ENCODE peak calls at places on chromosomes 4 and X, in eight cellular contexts. S, B, J, Y, P, O, R and D are unnamed samples.
A peak's percentile ranks its signal among the peaks of the same experiment; 100 is the strongest.

GRCh38 chrX:128439159-128439558 is 387.0 kb upstream of the ACTRT1 start:
- DNase-seq in O (no peak), J (no peak), R (no peak), P (no peak), B (no peak), S (no peak), Y (no peak), D (no peak)

GRCh38 chr4:174401471-174402130 is 117.9 kb downstream of the CEP44 start:
- DNase-seq in O (no peak), S (no peak), B (no peak), Y (no peak), J (no peak), P (no peak), R (no peak), D (no peak)

GRCh38 chrX:79243691-79244090 is 99.2 kb downstream of the GPR174 start:
- DNase-seq in O (no peak), J (no peak), P (no peak), Y (no peak), R (no peak), B (no peak), S (no peak), D (no peak)

GRCh38 chr4:1459664-1460511 is 53.6 kb upstream of the NKX1-1 start:
- DNase-seq in Y (no peak), B (no peak), R (no peak), S (peak; percentile 34), P (no peak), O (no peak), J (no peak), D (no peak)

GRCh38 chr4:53592686-53593641 is 1.7 kb upstream of the LNX1 start:
- DNase-seq in B (no peak), R (no peak), S (no peak), P (peak; percentile 59), Y (no peak), J (no peak), O (peak; percentile 65), D (no peak)

GRCh38 chrX:9807355-9808182 is 21.3 kb downstream of the SHROOM2 start:
- DNase-seq in Y (no peak), P (peak; percentile 50), R (no peak), B (no peak), O (no peak), J (no peak), S (no peak), D (no peak)

GRCh38 chr4:16752150-16752549 is 146.3 kb downstream of the LDB2 start:
- DNase-seq in S (no peak), J (no peak), O (no peak), R (no peak), Y (no peak), P (no peak), B (no peak), D (no peak)

GRCh38 chr4:84501197-84501492 is 2.1 kb upstream of the NKX6-1 start:
- DNase-seq in O (no peak), R (no peak), P (no peak), S (no peak), Y (no peak), J (no peak), B (no peak), D (no peak)

GRCh38 chr4:133154725-133155124 is 5.6 kb downstream of the PCDH10 start:
- DNase-seq in B (peak; percentile 49), J (peak; percentile 64), O (no peak), S (no peak), P (no peak), Y (no peak), R (peak; percentile 11), D (no peak)

GRCh38 chr4:157832596-157832995 is 340.2 kb downstream of the GASK1B start:
- DNase-seq in R (no peak), P (no peak), Y (no peak), O (no peak), J (no peak), B (no peak), S (no peak), D (no peak)

GRCh38 chr4:3873446-3874415 is 107.5 kb downstream of the ADRA2C start:
- DNase-seq in J (no peak), O (no peak), Y (no peak), B (no peak), R (no peak), P (no peak), S (no peak), D (no peak)

GRCh38 chrX:98405376-98405775 is 1521.7 kb downstream of the RPA4 start:
- DNase-seq in O (no peak), B (no peak), P (peak; percentile 75), J (no peak), R (no peak), Y (no peak), S (no peak), D (no peak)

GRCh38 chrX:46913710-46914109 is 1.5 kb downstream of the JADE3 start:
- DNase-seq in B (peak; percentile 2), P (no peak), J (no peak), O (no peak), R (peak; percentile 27), S (no peak), Y (no peak), D (no peak)

GRCh38 chr4:52102587-52102986 is 51.5 kb downstream of the SPATA18 start:
- DNase-seq in O (no peak), P (peak; percentile 70), B (no peak), S (no peak), Y (no peak), R (no peak), J (no peak), D (no peak)

GRCh38 chrX:44747317-44747716 is 96.5 kb upstream of the DUSP21 start:
- DNase-seq in J (no peak), S (no peak), R (no peak), B (no peak), P (no peak), O (no peak), Y (no peak), D (no peak)

GRCh38 chr4:74830928-74831327 is 36.6 kb upstream of the BTC start:
- DNase-seq in R (no peak), B (no peak), Y (no peak), J (no peak), P (no peak), O (no peak), S (no peak), D (no peak)

GRCh38 chr4:176393306-176394013 is 73.7 kb downstream of the SPCS3 start:
- DNase-seq in S (no peak), J (no peak), O (no peak), Y (no peak), R (peak; percentile 7), B (no peak), P (no peak), D (no peak)

GRCh38 chr4:171676555-171677215 is 136.5 kb upstream of the GALNTL6 start:
- DNase-seq in Y (no peak), J (no peak), B (no peak), R (no peak), P (no peak), S (no peak), O (no peak), D (no peak)